ENCODE peak calls at places on chromosomes 3 and 15, in eight cellular contexts. N is cardiac muscle cell, A is fibroblast of lung, Y is right atrium auricular region, Z is spleen, W is left lung, X is uterus, F is K562. S is an unnamed sample. For H3K4me1, the result is how much of the 10 kb centered on the place peaks cover.

GRCh38 chr3:108406661-108407206 is 103.7 kb downstream of the MYH15 start:
- DNase-seq in A (peak), F (peak), Y (no peak), X (no peak), W (no peak), N (peak), Z (no peak), S (no peak)

GRCh38 chr15:48459571-48460461 is 128.6 kb downstream of the DUT start:
- DNase-seq in Z (no peak), Y (no peak), N (peak), A (peak), X (no peak), W (no peak), F (no peak), S (no peak)

GRCh38 chr3:13072239-13073041 is 789 bp downstream of the IQSEC1 start:
- DNase-seq in W (no peak), N (no peak), F (no peak), Y (no peak), Z (peak), X (no peak), A (no peak), S (no peak)

GRCh38 chr3:150409527-150410310 is 1.6 kb downstream of the TSC22D2 start:
- DNase-seq in Y (peak), W (peak), F (peak), X (peak), N (peak), A (peak), Z (peak), S (peak)

GRCh38 chr3:60633644-60634043 is 617.6 kb downstream of the FHIT start:
- DNase-seq in X (no peak), N (no peak), Y (no peak), F (no peak), W (no peak), A (peak), Z (no peak), S (no peak)

GRCh38 chr15:31801152-31801551 is 229.2 kb upstream of the CHRNA7 start:
- DNase-seq in Y (peak), F (no peak), A (no peak), Z (no peak), N (no peak), W (peak), X (no peak), S (peak)

GRCh38 chr15:93029613-93030429 is 59.2 kb downstream of the RGMA start:
- DNase-seq in F (no peak), A (peak), W (no peak), N (peak), X (peak), Y (peak), Z (peak), S (no peak)

GRCh38 chr3:100402150-100402706 is 889 bp downstream of the LNP1 start:
- DNase-seq in X (no peak), Y (no peak), Z (no peak), N (peak), A (peak), W (no peak), F (no peak), S (no peak)

GRCh38 chr15:57235865-57236264 is 140.4 kb upstream of the CGNL1 start:
- DNase-seq in N (peak), X (no peak), F (peak), Z (no peak), W (no peak), A (peak), Y (no peak), S (no peak)

GRCh38 chr3:150078983-150079739 is 108.5 kb upstream of the PFN2 start:
- DNase-seq in A (peak), W (peak), N (peak), F (no peak), Y (no peak), X (peak), Z (no peak), S (no peak)

GRCh38 chr3:108298056-108298455 is 1.7 kb downstream of the HHLA2 start:
- DNase-seq in A (no peak), N (no peak), X (no peak), F (no peak), W (no peak), Y (no peak), Z (no peak), S (no peak)

GRCh38 chr3:191795196-191795595 is 334.2 kb downstream of the PYDC2 start:
- DNase-seq in F (no peak), A (no peak), Z (no peak), N (no peak), Y (no peak), W (no peak), X (no peak), S (no peak)

GRCh38 chr15:78989701-78990248 is 44.9 kb upstream of the CTSH start:
- DNase-seq in W (peak), F (no peak), Z (peak), Y (no peak), X (no peak), A (no peak), N (no peak), S (peak)

GRCh38 chr3:23587513-23587912 is 218.2 kb upstream of the UBE2E1 start:
- DNase-seq in N (no peak), F (no peak), Y (no peak), W (no peak), A (no peak), X (no peak), Z (no peak), S (no peak)

GRCh38 chr3:161274691-161275298 is 53.7 kb downstream of the NMD3 start:
- DNase-seq in A (peak), Z (no peak), X (no peak), N (peak), Y (no peak), W (no peak), F (peak), S (no peak)

GRCh38 chr3:57151021-57151449 is 14.1 kb downstream of the IL17RD start:
- DNase-seq in F (no peak), X (no peak), Z (no peak), Y (no peak), W (no peak), A (peak), N (peak), S (no peak)

GRCh38 chr3:184711366-184712247 is at the start of gene MAGEF1:
- DNase-seq in Z (peak), Y (peak), W (peak), X (peak), F (peak), N (peak), A (peak), S (peak)

GRCh38 chr3:30186741-30187219 is 419.6 kb upstream of the TGFBR2 start:
- DNase-seq in F (no peak), W (no peak), Y (no peak), N (no peak), X (no peak), A (no peak), Z (no peak), S (no peak)

GRCh38 chr15:61115679-61116078 is 113.4 kb downstream of the RORA start:
- DNase-seq in X (no peak), F (no peak), A (no peak), Y (no peak), N (peak), W (no peak), Z (no peak), S (no peak)

GRCh38 chr15:75153084-75153483 is 48.6 kb upstream of the C15orf39 start:
- DNase-seq in W (no peak), Z (no peak), F (peak), N (peak), Y (no peak), A (peak), X (no peak), S (no peak)

GRCh38 chr3:195040773-195041520 is 230.0 kb downstream of the XXYLT1 start:
- DNase-seq in F (no peak), A (no peak), X (no peak), Y (no peak), W (peak), N (no peak), Z (no peak), S (no peak)

GRCh38 chr15:70241561-70242320 is 144.0 kb upstream of the TLE3 start:
- DNase-seq in W (no peak), Y (no peak), N (no peak), F (no peak), X (no peak), Z (peak), A (no peak), S (no peak)

GRCh38 chr15:88651293-88651692 is 12.5 kb downstream of the ISG20 start:
- DNase-seq in F (no peak), A (peak), N (no peak), Y (no peak), X (peak), W (no peak), Z (no peak), S (no peak)

GRCh38 chr15:89743594-89743993 is 7.5 kb downstream of the MESP1 start:
- DNase-seq in X (no peak), N (no peak), Z (no peak), W (no peak), A (no peak), Y (no peak), F (no peak), S (no peak)

GRCh38 chr15:31339558-31339895 is 12.9 kb downstream of the KLF13 start:
- DNase-seq in F (no peak), W (peak), N (no peak), Z (no peak), A (no peak), Y (no peak), X (no peak), S (no peak)

DNA sequence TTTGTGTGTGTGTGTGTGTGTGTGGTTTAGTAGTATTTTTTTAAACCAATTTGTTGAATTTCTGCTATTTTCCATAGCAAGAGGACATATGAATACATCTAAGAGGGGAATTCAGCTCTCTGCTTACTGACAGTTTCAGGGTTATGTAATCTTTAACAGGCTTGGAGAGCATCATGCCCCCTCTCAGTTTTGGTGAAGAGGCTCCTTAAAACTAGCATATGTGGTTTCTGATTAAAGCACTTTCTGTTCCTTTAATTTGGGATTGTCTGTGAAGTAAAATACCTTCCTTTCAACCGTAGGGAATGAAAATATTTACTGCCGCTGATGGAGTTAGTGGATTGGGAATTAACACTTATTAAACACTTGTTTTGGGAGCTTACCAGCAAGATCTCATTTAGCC is 19.4 kb upstream of the NFKBIZ start:
- DNase-seq in Z (no peak), F (no peak), N (no peak), W (no peak), Y (no peak), X (no peak), A (no peak), S (no peak)
- H3K4me1 ChIP-seq in Z (half or more), F (under half), N (under half), W (half or more), Y (under half), X (under half), A (under half), S (under half)

DNA sequence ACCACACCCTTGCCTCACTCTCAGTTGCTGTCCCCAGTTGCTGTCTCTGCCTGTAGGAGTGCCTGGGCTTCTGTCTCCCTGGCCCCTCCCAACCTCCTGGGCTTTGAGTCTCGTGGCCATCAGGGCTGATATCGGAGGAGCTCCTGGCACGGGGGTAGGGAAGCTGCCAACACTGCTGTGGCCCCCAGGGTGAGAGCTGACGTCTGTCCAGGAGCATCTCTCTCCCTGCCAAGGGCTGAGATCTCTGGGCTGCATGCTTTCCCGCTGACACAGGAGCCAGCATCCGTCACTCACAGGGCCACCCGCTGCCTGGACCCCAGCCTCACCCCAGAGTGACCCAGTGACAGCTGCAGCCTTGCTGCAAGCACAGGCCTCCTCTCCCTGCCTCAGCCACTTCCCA is 47.5 kb downstream of the EXOG start:
- DNase-seq in W (no peak), N (no peak), Z (peak), Y (peak), A (no peak), X (no peak), F (no peak), S (no peak)
- TF ChIP-seq CTCF in W (no peak), N (no peak), Z (no peak), Y (no peak), A (no peak), X (no peak), F (no peak), S (no peak)

GRCh38 chr3:186582541-186582940 is 12.0 kb downstream of the DNAJB11 start:
- DNase-seq in W (no peak), X (no peak), A (no peak), Y (no peak), N (no peak), Z (no peak), F (no peak), S (no peak)
- H3K4me1 ChIP-seq in W (under half), X (under half), A (under half), Y (under half), N (under half), Z (under half), F (under half), S (under half)

DNA sequence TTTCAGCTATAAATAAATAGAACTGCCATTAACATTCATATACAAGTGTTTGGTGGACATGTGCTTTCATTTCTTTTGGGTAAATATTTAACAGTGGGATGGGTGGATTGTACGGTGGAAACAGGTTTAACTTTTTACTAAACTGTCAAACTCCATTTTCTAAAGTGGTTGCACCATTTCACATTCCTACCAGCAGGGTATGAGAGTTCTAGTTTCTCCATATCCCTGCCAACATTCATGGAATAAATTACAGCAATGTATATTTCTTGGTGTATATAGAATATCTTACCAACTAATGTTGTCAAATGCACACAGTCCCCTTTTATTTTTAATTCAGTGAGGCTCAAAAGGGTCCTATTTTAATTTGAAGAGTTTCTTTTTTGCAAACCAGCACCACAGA is 71.3 kb upstream of the CTXND1 start:
- DNase-seq in X (no peak), Z (no peak), A (no peak), N (no peak), F (no peak), Y (no peak), W (no peak), S (no peak)
- TF ChIP-seq CTCF in X (no peak), Z (no peak), A (peak), N (peak), F (peak), Y (no peak), W (no peak), S (no peak)

DNA sequence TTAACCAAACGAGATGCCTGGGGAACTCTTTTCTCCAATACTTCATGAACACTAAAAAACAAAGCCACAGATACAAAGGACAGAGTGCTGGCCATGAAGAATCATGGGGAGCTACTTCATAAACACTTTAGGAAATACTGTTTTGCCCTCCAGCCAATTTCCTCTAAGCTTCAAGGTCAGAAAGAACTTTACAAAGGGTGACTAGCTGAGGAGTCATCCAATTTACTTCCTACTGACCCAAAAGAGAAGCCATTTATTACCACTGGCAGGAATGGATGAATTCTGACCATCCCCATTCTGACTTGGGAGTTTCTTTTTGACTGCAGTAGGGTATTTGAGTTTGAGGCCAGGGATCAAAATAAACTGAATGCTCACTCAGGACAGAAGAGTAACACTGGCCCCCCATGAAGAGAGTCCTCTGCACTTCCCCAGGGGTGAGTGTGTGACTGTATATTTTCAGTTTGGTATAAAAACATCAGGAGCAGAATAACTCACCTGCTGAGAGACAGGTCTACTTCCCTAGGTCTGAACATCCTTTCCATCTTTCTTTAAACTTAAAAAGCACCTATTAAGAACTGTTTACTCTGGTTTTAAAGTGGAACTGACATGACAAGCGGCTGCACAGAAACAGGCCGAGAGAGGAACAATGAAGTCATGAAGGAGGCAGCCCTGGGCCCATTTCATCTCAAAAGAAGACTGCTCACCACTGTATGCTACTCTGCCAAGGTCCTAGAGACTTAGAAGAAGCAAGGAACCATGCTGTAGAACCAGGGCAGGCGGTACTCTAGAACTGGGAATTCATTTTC is 203.6 kb downstream of the TNIK start:
- DNase-seq in F (no peak), A (peak), Z (no peak), X (no peak), W (no peak), Y (no peak), N (no peak), S (no peak)
- H3K4me1 ChIP-seq in F (under half), A (under half), Z (under half), X (under half), W (under half), Y (under half), N (under half), S (under half)

DNA sequence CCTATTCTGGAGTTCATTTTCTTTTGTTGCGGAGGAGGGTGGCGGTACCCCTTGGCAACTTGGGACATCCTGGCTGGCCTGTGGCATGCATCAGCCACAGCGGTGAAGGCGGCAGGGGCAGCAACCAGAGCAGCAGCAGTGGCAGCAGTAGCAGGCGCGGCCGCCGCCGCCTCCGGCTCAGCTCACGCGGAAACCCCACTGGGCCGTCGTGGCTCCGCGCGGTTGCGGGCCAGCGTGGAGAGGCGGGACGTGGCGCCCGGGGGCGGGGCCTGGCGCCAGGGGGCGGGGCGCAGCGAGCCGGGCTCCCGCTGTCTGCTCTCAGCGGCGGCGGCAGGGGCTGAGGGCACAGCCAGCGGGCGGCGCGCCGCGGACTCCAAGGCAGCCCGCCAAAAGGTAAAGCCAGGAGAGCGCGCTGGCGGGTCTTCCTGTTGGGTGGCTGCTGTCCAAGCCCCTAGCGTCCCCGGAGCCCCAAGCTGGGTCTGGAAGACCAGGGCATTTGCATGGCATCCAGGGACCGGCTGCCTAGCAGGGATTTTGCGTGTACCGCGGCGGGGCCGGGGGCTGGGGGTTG is 334.4 kb upstream of the THRB start:
- DNase-seq in W (peak), Y (no peak), X (no peak), F (peak), N (peak), Z (peak), A (no peak), S (peak)
- TF ChIP-seq CTCF in W (no peak), Y (no peak), X (no peak), F (no peak), N (no peak), Z (no peak), A (no peak), S (no peak)

GRCh38 chr15:58361291-58361759 is 70.5 kb upstream of the LIPC start:
- DNase-seq in Z (no peak), A (peak), W (no peak), Y (no peak), F (no peak), X (no peak), N (peak), S (no peak)

GRCh38 chr15:58355965-58356358 is 75.8 kb upstream of the LIPC start:
- DNase-seq in F (no peak), Z (no peak), N (no peak), X (no peak), Y (no peak), W (no peak), A (no peak), S (no peak)

GRCh38 chr15:58360421-58361090 is 71.2 kb upstream of the LIPC start:
- DNase-seq in Y (no peak), Z (no peak), X (no peak), W (no peak), A (peak), F (no peak), N (no peak), S (no peak)

GRCh38 chr15:58355352-58355964 is 76.3 kb upstream of the LIPC start:
- DNase-seq in A (no peak), Z (no peak), N (no peak), X (no peak), W (no peak), F (no peak), Y (no peak), S (no peak)

GRCh38 chr15:58357529-58358476 is 74.0 kb upstream of the LIPC start:
- DNase-seq in F (peak), Y (no peak), X (no peak), N (peak), Z (no peak), A (peak), W (no peak), S (no peak)
- H3K4me1 ChIP-seq in F (under half), Y (under half), X (under half), N (under half), Z (under half), A (under half), W (under half), S (under half)

GRCh38 chr3:20935791-20936190 is 749.8 kb upstream of the SGO1 start:
- DNase-seq in W (no peak), X (no peak), F (no peak), A (no peak), Z (no peak), N (no peak), Y (no peak), S (no peak)

GRCh38 chr3:20924646-20925395 is 738.8 kb upstream of the SGO1 start:
- DNase-seq in Y (no peak), N (no peak), F (no peak), X (no peak), W (no peak), A (no peak), Z (no peak), S (no peak)

GRCh38 chr3:20931834-20932233 is 745.8 kb upstream of the SGO1 start:
- DNase-seq in F (no peak), X (no peak), N (no peak), W (no peak), Y (no peak), A (no peak), Z (no peak), S (no peak)

DNA sequence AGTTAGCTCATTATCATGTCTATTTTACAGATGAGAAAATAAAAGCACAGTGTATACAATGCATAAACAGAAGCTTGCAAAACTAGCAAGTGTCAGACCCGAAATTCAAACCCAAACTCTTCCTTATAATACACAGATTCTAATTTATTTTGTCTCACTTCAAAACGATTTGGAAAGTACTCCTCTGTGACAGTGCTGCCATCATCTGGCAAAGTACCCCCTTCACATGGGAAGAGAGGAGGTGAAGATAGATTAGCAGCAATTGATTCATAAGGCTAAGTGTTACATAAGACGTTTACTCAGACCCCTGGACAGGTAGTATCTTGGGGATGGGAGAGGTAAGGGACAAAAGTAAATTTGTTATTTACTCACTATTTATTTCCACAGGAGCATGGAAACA is 744.0 kb upstream of the SGO1 start:
- DNase-seq in N (peak), Y (no peak), F (peak), W (no peak), X (no peak), A (peak), Z (no peak), S (no peak)
- TF ChIP-seq CTCF in N (peak), Y (no peak), F (peak), W (no peak), X (no peak), A (no peak), Z (no peak), S (peak)

GRCh38 chr3:154568064-154568463 is 138.1 kb upstream of the GPR149 start:
- DNase-seq in N (no peak), A (no peak), Y (no peak), F (no peak), W (no peak), X (no peak), Z (no peak), S (no peak)
- H3K4me1 ChIP-seq in N (under half), A (under half), Y (under half), F (under half), W (under half), X (under half), Z (under half), S (under half)

S was measured in lower lobe of right lung.